ENCODE peak calls at places on chromosomes 3 and 15, in four cellular contexts. D is tibial artery; K is upper lobe of right lung; W is CD4-positive, alpha-beta T cell. M is an unnamed sample.

GRCh38 chr15:89500397-89501270 is 4.3 kb upstream of the RHCG start:
- DNase-seq in D (no peak), K (no peak), W (no peak), M (no peak)

GRCh38 chr3:72887723-72888545 is at the start of gene GXYLT2:
- DNase-seq in K (peak), W (peak), D (peak), M (peak)

GRCh38 chr3:58173670-58174472 is 36.9 kb downstream of the DNASE1L3 start:
- DNase-seq in K (no peak), W (peak), D (peak), M (peak)

GRCh38 chr15:70100495-70101331 is 3.0 kb upstream of the TLE3 start:
- DNase-seq in W (peak), D (peak), K (peak), M (peak)

GRCh38 chr15:67030036-67030762 is 35.2 kb upstream of the SMAD3 start:
- DNase-seq in D (no peak), K (no peak), W (no peak), M (no peak)

GRCh38 chr3:187519428-187519890 is 150.7 kb downstream of the SST start:
- DNase-seq in K (no peak), W (no peak), D (no peak), M (no peak)

GRCh38 chr3:45547764-45548683 is 46.5 kb upstream of the LIMD1 start:
- DNase-seq in D (peak), K (no peak), W (no peak), M (no peak)

GRCh38 chr3:126982125-126982521 is 792 bp upstream of the PLXNA1 start:
- DNase-seq in D (no peak), K (no peak), W (peak), M (no peak)

GRCh38 chr3:101928890-101929289 is 79.6 kb downstream of the NFKBIZ start:
- DNase-seq in K (no peak), W (no peak), D (no peak), M (no peak)

GRCh38 chr3:1326546-1326945 is 233.7 kb downstream of the CNTN6 start:
- DNase-seq in K (no peak), W (no peak), D (no peak), M (no peak)

GRCh38 chr3:53820084-53820483 is 26.1 kb downstream of the CHDH start:
- DNase-seq in W (no peak), K (no peak), D (no peak), M (no peak)

GRCh38 chr3:158314426-158315357 is 204.8 kb downstream of the RSRC1 start:
- DNase-seq in W (no peak), K (no peak), D (no peak), M (no peak)

GRCh38 chr3:187811580-187812250 is 66.4 kb upstream of the BCL6 start:
- DNase-seq in D (no peak), W (no peak), K (no peak), M (no peak)

GRCh38 chr3:123244128-123244527 is 42.4 kb downstream of the SEC22A start:
- DNase-seq in W (peak), D (no peak), K (no peak), M (peak)

DNA sequence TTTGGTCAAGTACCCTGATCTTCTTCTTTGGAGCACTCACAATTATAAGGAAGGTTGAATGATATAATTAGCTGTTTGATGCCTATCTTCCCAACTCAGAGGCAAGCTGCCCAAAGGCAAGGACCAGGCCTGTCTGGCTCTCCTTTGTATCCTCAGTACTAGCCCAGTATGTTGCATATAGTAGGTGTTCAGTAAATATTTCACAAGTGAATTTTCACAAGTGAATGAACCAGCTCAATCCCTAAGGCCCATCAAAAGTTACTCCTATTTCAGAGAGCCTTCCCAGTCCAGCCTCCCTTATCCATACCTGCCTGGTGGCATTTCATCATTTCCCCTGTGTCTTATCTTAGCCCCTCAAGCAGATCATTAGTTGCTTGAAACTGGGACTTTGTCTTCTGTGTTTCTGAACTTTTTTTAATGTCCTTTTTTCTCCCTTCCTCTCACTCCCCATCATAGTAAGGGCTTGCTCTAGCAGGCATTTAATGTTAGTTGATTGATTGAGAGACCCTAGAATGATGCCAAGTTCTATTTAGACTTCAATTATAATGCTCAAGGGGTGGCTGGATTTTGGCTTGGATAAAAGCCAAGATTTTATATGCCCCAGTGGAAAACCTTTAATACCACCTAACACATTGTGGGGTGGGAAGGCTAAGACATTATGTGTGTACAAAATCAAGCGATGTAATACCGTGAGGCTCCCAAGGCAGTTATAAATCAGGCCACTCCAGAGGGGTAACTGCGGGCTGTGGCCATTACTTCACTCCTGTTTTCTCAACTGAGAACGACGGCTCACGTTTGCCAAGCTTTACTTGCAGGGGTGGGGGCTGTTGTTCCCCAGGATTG is 43.2 kb upstream of the BOC start:
- DNase-seq in D (peak), K (no peak), W (no peak), M (no peak)
- H3K27ac ChIP-seq in D (no peak), K (no peak), W (no peak), M (no peak)

DNA sequence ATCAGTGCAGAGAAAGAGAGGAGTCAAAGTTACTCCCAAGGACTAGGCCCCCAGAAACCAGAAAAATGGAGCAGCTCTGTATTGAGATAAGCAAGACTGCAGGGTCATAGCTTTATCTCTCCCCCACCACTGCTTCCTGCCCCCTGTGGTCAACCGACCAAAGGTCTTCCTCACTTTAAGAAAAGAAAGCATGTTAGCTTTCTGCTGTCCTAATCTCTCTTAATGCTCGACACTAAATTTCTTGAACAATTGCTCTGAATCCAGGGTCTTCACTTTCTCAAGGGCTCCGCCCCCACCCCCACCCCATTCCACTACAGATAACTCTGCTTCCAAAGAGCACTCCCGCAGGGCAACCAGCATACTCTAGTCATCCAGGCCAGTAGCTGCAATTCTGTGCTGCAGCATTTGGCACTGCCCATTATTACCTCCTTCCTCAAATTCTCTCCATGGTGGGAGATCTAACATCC is 31.9 kb downstream of the TNIK start:
- DNase-seq in D (no peak), K (no peak), W (no peak), M (no peak)
- TF ChIP-seq CTCF in D (no peak), K (no peak), W (no peak), M (no peak)

DNA sequence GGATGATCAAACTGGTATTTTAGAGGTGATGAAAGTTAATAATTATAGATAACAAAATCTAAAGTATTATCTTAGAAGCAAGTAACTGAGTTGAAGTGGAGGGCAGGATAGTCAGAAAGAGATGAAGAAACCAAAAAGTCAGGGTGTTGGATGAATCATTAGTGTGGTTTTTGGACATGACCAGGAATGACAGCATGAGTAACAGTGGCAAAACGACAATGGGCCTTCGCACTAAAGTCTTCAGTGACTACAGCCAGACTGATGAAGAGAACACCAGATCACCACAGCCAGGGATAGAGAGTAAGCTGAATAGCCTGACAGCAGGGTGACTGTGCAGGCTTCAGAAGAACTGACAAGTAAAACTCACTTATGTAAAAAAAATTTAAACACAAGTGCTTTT is 96.0 kb upstream of the MELTF start:
- DNase-seq in K (no peak), W (no peak), D (no peak), M (no peak)
- H3K27ac ChIP-seq in K (no peak), W (no peak), D (no peak), M (no peak)

GRCh38 chr3:100517276-100517675 is 24.9 kb downstream of the TMEM45A start:
- DNase-seq in W (no peak), D (no peak), K (no peak), M (no peak)

GRCh38 chr3:100521439-100521845 is 29.0 kb downstream of the TMEM45A start:
- DNase-seq in W (no peak), D (no peak), K (no peak), M (no peak)

GRCh38 chr3:100518244-100518643 is 25.8 kb downstream of the TMEM45A start:
- DNase-seq in D (no peak), W (no peak), K (no peak), M (no peak)

GRCh38 chr3:100516843-100517242 is 24.4 kb downstream of the TMEM45A start:
- DNase-seq in D (no peak), K (no peak), W (no peak), M (no peak)

DNA sequence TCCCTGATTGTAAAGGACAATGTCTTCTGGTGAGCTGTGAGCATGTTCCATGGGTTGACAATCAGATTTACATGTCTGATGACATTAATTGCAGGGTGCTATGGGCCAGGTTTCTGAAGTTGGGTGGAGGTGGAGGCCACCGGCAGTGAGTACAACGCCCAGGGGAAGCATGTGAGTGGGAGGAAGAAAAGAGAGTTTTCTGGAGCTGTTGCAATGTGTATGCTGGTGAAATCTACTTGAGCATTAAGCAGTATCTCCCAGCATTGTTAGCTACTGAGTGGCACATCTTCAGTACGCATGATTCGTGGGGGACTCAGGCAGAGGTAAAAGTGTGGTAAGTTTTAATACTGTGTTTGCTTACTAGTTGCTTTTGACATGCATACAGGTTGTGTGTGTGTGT is 26.6 kb downstream of the TMEM45A start:
- DNase-seq in W (no peak), K (no peak), D (no peak), M (no peak)
- TF ChIP-seq CTCF in W (no peak), K (no peak), D (no peak), M (no peak)

GRCh38 chr15:63565784-63566183 is 31.4 kb upstream of the FBXL22 start:
- DNase-seq in W (no peak), K (no peak), D (no peak), M (no peak)

GRCh38 chr15:63559753-63560152 is 37.4 kb upstream of the FBXL22 start:
- DNase-seq in D (no peak), K (no peak), W (no peak), M (no peak)

GRCh38 chr15:63560741-63561448 is 36.3 kb upstream of the FBXL22 start:
- DNase-seq in K (no peak), D (no peak), W (no peak), M (no peak)

GRCh38 chr15:63564093-63564492 is 33.1 kb upstream of the FBXL22 start:
- DNase-seq in K (no peak), W (no peak), D (no peak), M (no peak)
- H3K27ac ChIP-seq in K (no peak), W (no peak), D (no peak), M (no peak)

DNA sequence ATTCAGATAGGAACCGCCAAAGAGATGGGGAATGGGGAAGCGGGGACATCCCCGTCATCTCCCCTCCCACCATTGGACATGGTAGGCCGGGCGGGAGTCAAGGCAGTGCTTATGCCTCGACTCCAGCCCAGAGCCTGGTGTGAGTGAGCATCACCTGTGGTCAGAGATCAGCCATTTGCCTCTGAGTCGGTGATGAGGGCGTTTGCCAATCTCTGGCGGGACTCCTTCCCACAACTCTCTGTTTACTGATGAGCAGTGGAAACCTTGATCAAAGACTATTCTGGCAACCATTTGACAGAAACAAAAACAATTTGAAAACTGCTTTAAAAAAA is 63.9 kb upstream of the HES1 start:
- DNase-seq in K (no peak), D (no peak), W (no peak), M (no peak)
- TF ChIP-seq CTCF in K (no peak), D (no peak), W (no peak), M (no peak)

DNA sequence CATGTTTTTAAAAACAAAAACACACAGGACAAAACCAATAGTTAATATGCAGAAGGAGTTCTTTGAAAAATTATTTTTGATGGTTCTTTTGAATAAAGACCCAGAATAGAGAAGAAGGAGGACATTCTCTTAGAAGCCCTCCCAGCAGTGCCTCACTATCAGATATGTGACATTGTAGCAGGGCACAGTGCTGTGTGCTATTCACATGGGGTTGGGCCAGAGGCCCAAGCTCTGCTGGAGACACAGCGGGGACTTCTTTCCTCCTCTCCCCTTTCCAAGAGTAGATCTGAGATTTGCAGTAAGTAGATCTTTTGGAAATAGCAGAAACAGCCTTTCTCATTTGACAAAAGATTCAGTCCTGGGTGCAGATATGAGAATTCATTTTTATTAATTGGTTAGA is 6.3 kb downstream of the GYG1 start:
- DNase-seq in W (no peak), D (no peak), K (no peak), M (no peak)
- H3K27ac ChIP-seq in W (no peak), D (no peak), K (no peak), M (no peak)